ENCODE peak calls at places on chromosomes 5 and 9, in nine cellular contexts. R is lower lobe of right lung, L is progenitor cell of endocrine pancreas, U is psoas muscle, X is endothelial cell, E is GM12878, W is tibial nerve, Y is brain microvascular endothelial cell, O is GM13977. N is an unnamed sample.

GRCh38 chr5:162603399-162603798 is 535.8 kb downstream of the GABRG2 start:
- DNase-seq in R (no peak), L (no peak), U (no peak), X (no peak), E (no peak), W (no peak), Y (no peak), O (no peak), N (no peak)

GRCh38 chr9:137083418-137084004 is 3.3 kb upstream of the MAN1B1 start:
- DNase-seq in R (no peak), L (no peak), U (peak; percentile 75), X (no peak), E (peak; percentile 66), W (peak; percentile 59), Y (peak; percentile 96), O (no peak), N (no peak)

GRCh38 chr5:148224131-148224742 is 14.1 kb upstream of the MARCOL start:
- DNase-seq in R (no peak), L (no peak), U (no peak), X (no peak), E (no peak), W (no peak), Y (no peak), O (no peak), N (no peak)

GRCh38 chr5:96344678-96345612 is 88.1 kb downstream of the PCSK1 start:
- DNase-seq in R (no peak), L (no peak), U (no peak), X (peak; percentile 35), E (peak; percentile 59), W (peak; percentile 46), Y (peak; percentile 81), O (peak; percentile 29), N (no peak)

GRCh38 chr9:77978086-77978781 is 53.4 kb downstream of the GNAQ start:
- DNase-seq in R (no peak), L (no peak), U (no peak), X (no peak), E (no peak), W (no peak), Y (no peak), O (no peak), N (no peak)

GRCh38 chr5:180612683-180613082 is 21.4 kb upstream of the SCGB3A1 start:
- DNase-seq in R (no peak), L (no peak), U (no peak), X (no peak), E (no peak), W (no peak), Y (no peak), O (no peak), N (no peak)

GRCh38 chr9:120617637-120617979 is 37.6 kb upstream of the CDK5RAP2 start:
- DNase-seq in R (no peak), L (no peak), U (no peak), X (no peak), E (no peak), W (no peak), Y (no peak), O (no peak), N (no peak)

GRCh38 chr9:92749934-92750315 is 14.7 kb downstream of the BICD2 start:
- DNase-seq in R (no peak), L (no peak), U (no peak), X (no peak), E (no peak), W (no peak), Y (no peak), O (no peak), N (no peak)

GRCh38 chr9:37262410-37262809 is 142.0 kb downstream of the ZCCHC7 start:
- DNase-seq in R (no peak), L (no peak), U (no peak), X (peak; percentile 20), E (no peak), W (no peak), Y (peak; percentile 25), O (no peak), N (no peak)

GRCh38 chr5:96901384-96901783 is 25.1 kb downstream of the ERAP2 start:
- DNase-seq in R (no peak), L (no peak), U (no peak), X (no peak), E (no peak), W (no peak), Y (no peak), O (no peak), N (no peak)

GRCh38 chr5:93510626-93511420 is 70.2 kb downstream of the NR2F1-AS1 start:
- DNase-seq in R (no peak), L (no peak), U (no peak), X (no peak), E (no peak), W (no peak), Y (no peak), O (no peak), N (no peak)

GRCh38 chr5:159657766-159658165 is 258.5 kb upstream of the ADRA1B start:
- DNase-seq in R (no peak), L (no peak), U (no peak), X (no peak), E (no peak), W (no peak), Y (no peak), O (no peak), N (no peak)

GRCh38 chr5:29016067-29016466 is 1977.7 kb upstream of the CDH9 start:
- DNase-seq in R (no peak), L (no peak), U (no peak), X (no peak), E (no peak), W (no peak), Y (no peak), O (no peak), N (no peak)

GRCh38 chr5:124906339-124907097 is 160.1 kb upstream of the ZNF608 start:
- DNase-seq in R (no peak), L (no peak), U (peak; percentile 48), X (peak; percentile 4), E (no peak), W (peak; percentile 77), Y (peak; percentile 64), O (no peak), N (peak; percentile 68)

GRCh38 chr9:135575995-135576631 is 14.6 kb downstream of the PAEP start:
- DNase-seq in R (no peak), L (no peak), U (no peak), X (no peak), E (no peak), W (no peak), Y (no peak), O (no peak), N (no peak)

GRCh38 chr5:31408814-31409213 is 123.1 kb downstream of the DROSHA start:
- DNase-seq in R (no peak), L (no peak), U (no peak), X (no peak), E (no peak), W (no peak), Y (peak; percentile 75), O (no peak), N (no peak)

GRCh38 chr5:123066016-123066415 is 23.0 kb upstream of the PRDM6 start:
- DNase-seq in R (no peak), L (no peak), U (no peak), X (no peak), E (no peak), W (no peak), Y (no peak), O (no peak), N (no peak)

GRCh38 chr5:132369471-132370240 is at the start of gene SLC22A5:
- DNase-seq in R (peak; percentile 88), L (peak; percentile 73), U (peak; percentile 75), X (peak; percentile 59), E (no peak), W (no peak), Y (no peak), O (peak; percentile 88), N (peak; percentile 75)

GRCh38 chr9:34701023-34701768 is 8.7 kb downstream of the CCL21 start:
- DNase-seq in R (peak; percentile 79), L (peak; percentile 83), U (peak; percentile 81), X (peak; percentile 89), E (no peak), W (peak; percentile 77), Y (peak; percentile 43), O (peak; percentile 76), N (peak; percentile 78)
- TF ChIP-seq CTCF in R (peak; percentile 95), L (peak; percentile 91), U (peak; percentile 85), X (peak; percentile 91), E (peak; percentile 50), W (peak; percentile 93), Y (peak; percentile 88), O (peak; percentile 84), N (peak; percentile 80)

GRCh38 chr5:56585466-56585865 is 229.9 kb upstream of the MAP3K1 start:
- DNase-seq in R (no peak), L (no peak), U (no peak), X (no peak), E (no peak), W (no peak), Y (no peak), O (no peak), N (no peak)
- TF ChIP-seq CTCF in R (no peak), L (no peak), U (no peak), X (no peak), E (no peak), W (no peak), Y (no peak), O (no peak), N (no peak)

DNA sequence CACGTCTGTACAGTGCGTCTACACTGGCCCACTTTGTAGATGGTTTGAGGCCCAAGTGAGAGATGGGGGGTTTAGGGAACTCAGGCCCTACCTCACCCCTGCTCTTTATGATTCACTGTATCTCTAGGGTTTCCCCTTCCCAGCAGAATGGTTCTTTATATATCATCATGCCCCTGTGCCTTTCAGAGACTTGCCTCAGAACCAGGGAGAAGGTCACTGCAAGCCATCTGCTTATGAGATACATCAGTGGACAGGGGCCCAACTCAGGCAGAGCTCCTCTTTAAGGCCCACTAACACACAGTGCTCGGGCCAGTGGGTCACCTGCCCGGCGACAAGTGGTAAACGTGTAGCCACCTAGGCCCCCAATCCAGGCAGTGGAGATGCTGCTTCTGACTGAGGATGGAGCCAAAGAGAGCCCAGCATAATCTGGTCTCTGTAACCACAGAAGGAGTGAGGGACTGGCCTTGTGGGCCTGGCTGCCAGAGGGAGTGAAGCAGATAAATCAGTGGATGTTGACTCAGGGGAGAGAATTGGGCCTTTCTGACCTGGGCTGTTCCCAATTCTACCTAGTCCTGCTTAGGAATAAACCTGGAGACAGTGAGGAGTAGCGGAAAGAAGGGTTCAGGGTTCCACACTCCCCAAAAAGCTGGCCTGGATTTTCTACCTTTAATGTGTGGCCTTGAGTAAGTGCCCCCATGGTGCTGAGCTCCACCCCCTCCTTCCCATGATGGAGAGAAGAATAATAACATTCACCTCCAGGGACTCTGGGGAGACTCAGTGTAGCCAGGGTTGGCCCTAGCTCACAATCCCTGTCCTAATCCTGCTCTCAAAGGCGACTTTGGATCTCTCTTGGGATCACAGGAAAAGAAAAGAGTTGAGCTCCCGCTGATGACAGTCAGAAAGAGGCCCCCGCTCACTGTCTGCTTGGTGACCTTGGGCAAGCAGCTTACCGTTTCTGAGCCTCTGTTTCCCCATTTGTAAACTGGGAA is 2.8 kb upstream of the DUSP1 start:
- DNase-seq in R (no peak), L (no peak), U (no peak), X (no peak), E (no peak), W (no peak), Y (peak; percentile 49), O (no peak), N (peak; percentile 48)
- TF ChIP-seq CTCF in R (no peak), L (no peak), U (no peak), X (no peak), E (no peak), W (no peak), Y (no peak), O (no peak), N (no peak)

DNA sequence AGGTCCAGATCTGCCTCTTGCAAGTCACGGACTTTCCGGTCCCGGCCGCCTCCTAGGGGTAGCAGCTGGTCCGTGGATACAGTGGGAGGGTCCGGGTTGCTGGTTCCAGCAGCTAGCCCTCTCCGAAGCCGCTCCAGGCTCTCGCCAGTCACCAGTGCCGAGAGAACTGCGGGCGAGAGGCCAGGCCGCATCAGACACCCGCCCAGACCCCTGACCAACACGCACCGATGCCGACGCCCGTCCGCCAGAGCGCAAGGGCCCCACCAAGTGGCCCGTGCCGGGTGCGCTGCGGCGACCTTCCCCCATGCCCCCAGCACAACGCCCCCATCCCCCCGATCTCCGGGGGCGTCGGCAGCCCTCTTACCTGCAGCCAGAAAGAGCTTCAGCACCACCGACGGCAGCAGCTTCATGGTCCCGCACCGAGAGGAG is 470 bp downstream of the HBEGF start:
- DNase-seq in R (peak; percentile 81), L (peak; percentile 44), U (peak; percentile 79), X (peak; percentile 62), E (no peak), W (no peak), Y (peak; percentile 56), O (no peak), N (peak; percentile 52)
- TF ChIP-seq CTCF in R (peak; percentile 56), L (peak; percentile 33), U (no peak), X (no peak), E (no peak), W (peak; percentile 60), Y (peak; percentile 67), O (peak; percentile 32), N (no peak)

N was measured in ovary.